ENCODE peak calls at places on chromosomes 13 and 19, in ten cellular contexts. T is transverse colon, O is Peyer's patch, D is GM12892, F is body of pancreas, S is stomach, L is GM12878, W is upper lobe of left lung, Q is ovary, V is esophagus squamous epithelium. A is an unnamed sample.

GRCh38 chr19:15418112-15418587 is 638 bp downstream of the AKAP8L start:
- DNase-seq in T (no peak), O (no peak), D (no peak), F (peak), S (no peak), L (no peak), W (no peak), Q (peak), V (no peak), A (no peak)

GRCh38 chr13:41458939-41459753 is 1.8 kb downstream of the RGCC start:
- DNase-seq in T (peak), O (peak), D (no peak), F (peak), S (peak), L (no peak), W (no peak), Q (no peak), V (peak), A (no peak)

GRCh38 chr19:892243-892996 is 567 bp downstream of the MED16 start:
- DNase-seq in T (peak), O (no peak), D (peak), F (no peak), S (no peak), L (no peak), W (peak), Q (no peak), V (no peak), A (no peak)

GRCh38 chr13:98480915-98481510 is 95.9 kb downstream of the STK24 start:
- DNase-seq in T (peak), O (no peak), D (no peak), F (no peak), S (no peak), L (no peak), W (no peak), Q (no peak), V (no peak), A (no peak)

GRCh38 chr19:7863157-7863970 is 10.8 kb downstream of the PRR36 start:
- DNase-seq in T (no peak), O (no peak), D (no peak), F (no peak), S (no peak), L (no peak), W (no peak), Q (no peak), V (no peak), A (no peak)

GRCh38 chr13:95485518-95486144 is 66.9 kb upstream of the CLDN10 start:
- DNase-seq in T (no peak), O (no peak), D (no peak), F (no peak), S (no peak), L (no peak), W (no peak), Q (no peak), V (no peak), A (no peak)

GRCh38 chr19:38470788-38471480 is 37.4 kb downstream of the RYR1 start:
- DNase-seq in T (no peak), O (no peak), D (no peak), F (no peak), S (no peak), L (no peak), W (no peak), Q (no peak), V (no peak), A (no peak)

GRCh38 chr13:24176351-24177101 is 16.0 kb downstream of the SPATA13 start:
- DNase-seq in T (no peak), O (no peak), D (no peak), F (peak), S (no peak), L (no peak), W (no peak), Q (peak), V (no peak), A (no peak)

GRCh38 chr13:47680752-47681151 is 320.3 kb downstream of the SUCLA2 start:
- DNase-seq in T (no peak), O (no peak), D (no peak), F (no peak), S (no peak), L (no peak), W (no peak), Q (no peak), V (no peak), A (no peak)

GRCh38 chr13:20230913-20231838 is 943 bp downstream of the GJB6 start:
- DNase-seq in T (no peak), O (no peak), D (no peak), F (no peak), S (no peak), L (no peak), W (peak), Q (no peak), V (no peak), A (no peak)

GRCh38 chr19:582497-583197 is 7.0 kb upstream of the HCN2 start:
- DNase-seq in T (no peak), O (no peak), D (no peak), F (no peak), S (no peak), L (no peak), W (peak), Q (no peak), V (no peak), A (no peak)

GRCh38 chr19:6737873-6738725 is 719 bp upstream of the GPR108 start:
- DNase-seq in T (peak), O (peak), D (peak), F (peak), S (peak), L (no peak), W (no peak), Q (peak), V (no peak), A (peak)

GRCh38 chr13:19670147-19670546 is 36.7 kb downstream of the MPHOSPH8 start:
- DNase-seq in T (no peak), O (no peak), D (no peak), F (no peak), S (no peak), L (no peak), W (no peak), Q (no peak), V (no peak), A (no peak)

DNA sequence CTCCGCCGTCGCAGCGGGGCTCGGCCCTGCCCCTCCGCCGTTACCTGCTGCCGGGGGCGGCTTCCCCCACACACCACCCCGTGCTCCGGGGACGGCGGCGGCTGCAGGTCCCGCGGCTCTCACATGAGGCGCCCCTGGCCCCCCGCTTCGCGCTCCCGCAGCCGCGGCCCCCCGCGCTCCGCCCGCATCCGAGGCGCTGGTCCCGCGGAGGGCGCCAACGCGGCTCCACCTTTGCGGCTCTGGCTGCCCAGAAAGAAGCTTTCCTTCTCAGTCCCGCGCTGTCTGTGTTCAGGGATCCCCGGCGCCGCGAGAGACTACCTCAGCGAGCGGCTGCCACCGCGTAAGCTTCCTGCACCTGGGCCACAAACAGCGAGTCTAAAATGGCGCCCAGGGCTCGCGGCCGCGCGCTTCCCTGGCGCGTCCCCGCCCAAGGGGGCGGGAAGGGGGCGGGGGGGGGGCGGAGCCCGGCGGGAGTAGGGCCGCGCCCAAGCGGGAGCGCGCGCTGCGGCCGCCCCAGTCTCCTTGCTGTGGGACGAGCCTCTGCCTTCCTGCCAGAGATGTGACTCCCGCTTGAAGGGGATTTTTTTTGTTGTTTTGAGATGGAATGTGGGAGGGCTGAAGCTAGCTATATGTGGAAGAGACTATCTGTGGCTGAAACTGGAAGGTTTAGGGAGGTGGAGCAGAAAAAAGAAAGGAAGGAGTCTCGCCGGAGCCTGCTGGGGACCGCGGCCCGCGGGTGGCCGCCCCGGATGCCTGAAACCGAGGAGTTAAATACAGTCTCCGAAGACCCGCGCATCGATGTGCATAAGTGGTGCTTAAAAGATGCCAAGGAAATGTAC is at the start of gene FBXL3:
- DNase-seq in T (peak), O (peak), D (peak), F (peak), S (peak), L (peak), W (peak), Q (peak), V (peak), A (peak)
- TF ChIP-seq POLR2A in T (peak), O (peak), D (peak), F (peak), S (no peak), L (peak), W (peak), Q (peak), V (peak), A (peak)

GRCh38 chr13:32316476-32316875 is 1.2 kb downstream of the BRCA2 start:
- DNase-seq in T (no peak), O (no peak), D (no peak), F (no peak), S (no peak), L (no peak), W (no peak), Q (no peak), V (no peak), A (no peak)

GRCh38 chr13:32314271-32314967 is 744 bp downstream of the ZAR1L start:
- DNase-seq in T (peak), O (peak), D (no peak), F (no peak), S (peak), L (no peak), W (peak), Q (peak), V (no peak), A (no peak)

GRCh38 chr13:32315255-32316029 is at the start of the genes BRCA2 and ZAR1L:
- DNase-seq in T (peak), O (peak), D (peak), F (peak), S (peak), L (peak), W (peak), Q (peak), V (peak), A (peak)

GRCh38 chr13:32314968-32315254 is 252 bp downstream of the ZAR1L start:
- DNase-seq in T (peak), O (peak), D (no peak), F (peak), S (peak), L (no peak), W (no peak), Q (peak), V (no peak), A (no peak)

GRCh38 chr13:32316030-32316344 is 679 bp downstream of the BRCA2 start:
- DNase-seq in T (peak), O (no peak), D (peak), F (no peak), S (peak), L (peak), W (no peak), Q (no peak), V (no peak), A (no peak)
- TF ChIP-seq POLR2A in T (no peak), O (no peak), D (no peak), F (no peak), S (no peak), L (no peak), W (no peak), Q (no peak), V (no peak), A (no peak)

GRCh38 chr19:19515764-19516519 is at the start of gene NDUFA13:
- DNase-seq in T (peak), O (peak), D (peak), F (peak), S (peak), L (peak), W (peak), Q (peak), V (peak), A (peak)
- TF ChIP-seq POLR2A in T (peak), O (peak), D (peak), F (peak), S (no peak), L (peak), W (peak), Q (peak), V (peak), A (peak)

GRCh38 chr19:10478476-10478875 is 24.7 kb downstream of the KEAP1 start:
- DNase-seq in T (no peak), O (no peak), D (no peak), F (no peak), S (no peak), L (no peak), W (no peak), Q (no peak), V (no peak), A (no peak)
- TF ChIP-seq POLR2A in T (no peak), O (no peak), D (no peak), F (no peak), S (no peak), L (no peak), W (no peak), Q (no peak), V (no peak), A (no peak)

GRCh38 chr19:46350758-46351159 is 3.9 kb downstream of the PPP5C start:
- DNase-seq in T (no peak), O (peak), D (no peak), F (peak), S (no peak), L (peak), W (no peak), Q (no peak), V (no peak), A (no peak)
- TF ChIP-seq POLR2A in T (no peak), O (no peak), D (peak), F (no peak), S (no peak), L (peak), W (no peak), Q (no peak), V (no peak), A (no peak)

GRCh38 chr13:26051231-26052135 is at the start of gene SHISA2:
- DNase-seq in T (no peak), O (no peak), D (peak), F (peak), S (peak), L (no peak), W (peak), Q (no peak), V (no peak), A (no peak)
- TF ChIP-seq POLR2A in T (peak), O (no peak), D (no peak), F (peak), S (no peak), L (peak), W (peak), Q (no peak), V (peak), A (no peak)

GRCh38 chr19:51016798-51017683 is 2.5 kb downstream of the KLK10 start:
- DNase-seq in T (peak), O (no peak), D (no peak), F (peak), S (peak), L (no peak), W (peak), Q (peak), V (no peak), A (no peak)

GRCh38 chr19:51015691-51016267 is 3.7 kb downstream of the KLK10 start:
- DNase-seq in T (no peak), O (no peak), D (no peak), F (no peak), S (no peak), L (no peak), W (no peak), Q (peak), V (no peak), A (no peak)

GRCh38 chr19:51019544-51019925 is at the start of gene KLK10:
- DNase-seq in T (no peak), O (no peak), D (no peak), F (no peak), S (no peak), L (no peak), W (no peak), Q (peak), V (no peak), A (no peak)

GRCh38 chr19:51020988-51021651 is 1.6 kb upstream of the KLK10 start:
- DNase-seq in T (no peak), O (no peak), D (no peak), F (peak), S (peak), L (no peak), W (no peak), Q (peak), V (no peak), A (peak)

DNA sequence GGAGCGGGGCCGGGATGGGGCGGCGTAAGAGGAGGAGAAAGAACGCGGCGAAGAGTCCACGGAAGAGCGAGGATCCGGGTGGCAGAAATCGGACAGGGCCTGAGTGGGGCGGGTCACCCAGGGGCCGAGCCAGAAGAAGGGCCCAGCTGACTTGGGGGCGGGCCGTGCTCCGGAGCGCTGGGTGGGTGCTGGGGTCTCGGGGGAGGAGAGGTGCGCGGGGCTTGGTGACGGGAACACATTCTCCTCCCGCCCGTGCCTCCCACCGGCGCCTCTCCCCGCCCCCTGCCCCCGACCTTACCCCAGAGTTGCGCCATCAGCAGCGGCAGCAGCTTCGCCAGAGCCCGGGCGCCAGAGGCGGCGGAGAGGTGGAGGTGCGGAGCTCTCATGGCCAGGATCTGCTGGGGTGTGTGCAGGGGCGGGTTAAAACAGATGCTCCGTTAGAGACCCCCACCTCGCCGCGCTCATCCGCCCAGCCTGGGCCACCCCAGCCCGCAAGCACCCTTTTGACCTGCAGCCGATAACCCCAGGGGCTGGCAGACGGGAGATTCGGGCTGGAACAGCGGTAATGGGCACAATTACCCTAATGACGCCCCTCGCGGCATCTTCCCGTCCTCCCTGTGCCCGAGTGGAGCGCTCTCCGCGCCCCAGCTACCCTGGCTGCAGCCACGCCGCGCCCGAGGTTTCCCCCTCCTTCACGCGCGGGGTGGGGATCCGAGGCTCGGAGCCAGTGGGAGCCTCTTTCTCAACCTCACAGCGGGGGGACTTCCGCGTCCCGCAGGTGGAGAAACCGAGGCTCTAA is 565 bp downstream of the KLK10 start:
- DNase-seq in T (no peak), O (no peak), D (no peak), F (peak), S (peak), L (no peak), W (peak), Q (peak), V (no peak), A (no peak)
- TF ChIP-seq POLR2A in T (no peak), O (no peak), D (no peak), F (no peak), S (no peak), L (no peak), W (no peak), Q (peak), V (peak), A (no peak)

GRCh38 chr19:18172331-18173053 is 1.1 kb upstream of the IFI30 start:
- DNase-seq in T (no peak), O (no peak), D (no peak), F (no peak), S (no peak), L (no peak), W (no peak), Q (no peak), V (no peak), A (no peak)

GRCh38 chr19:18171605-18172327 is 1.8 kb upstream of the IFI30 start:
- DNase-seq in T (no peak), O (peak), D (no peak), F (peak), S (no peak), L (no peak), W (no peak), Q (no peak), V (no peak), A (no peak)

GRCh38 chr19:18173054-18173571 is 500 bp upstream of the IFI30 start:
- DNase-seq in T (peak), O (peak), D (no peak), F (no peak), S (no peak), L (no peak), W (peak), Q (no peak), V (no peak), A (no peak)

GRCh38 chr19:18174983-18175382 is 1.4 kb downstream of the IFI30 start:
- DNase-seq in T (no peak), O (no peak), D (no peak), F (no peak), S (no peak), L (no peak), W (no peak), Q (no peak), V (no peak), A (no peak)

GRCh38 chr19:18173572-18174294 is at the start of gene IFI30:
- DNase-seq in T (peak), O (peak), D (peak), F (peak), S (peak), L (peak), W (peak), Q (peak), V (peak), A (peak)
- TF ChIP-seq POLR2A in T (peak), O (peak), D (peak), F (peak), S (no peak), L (peak), W (peak), Q (no peak), V (peak), A (peak)

DNA sequence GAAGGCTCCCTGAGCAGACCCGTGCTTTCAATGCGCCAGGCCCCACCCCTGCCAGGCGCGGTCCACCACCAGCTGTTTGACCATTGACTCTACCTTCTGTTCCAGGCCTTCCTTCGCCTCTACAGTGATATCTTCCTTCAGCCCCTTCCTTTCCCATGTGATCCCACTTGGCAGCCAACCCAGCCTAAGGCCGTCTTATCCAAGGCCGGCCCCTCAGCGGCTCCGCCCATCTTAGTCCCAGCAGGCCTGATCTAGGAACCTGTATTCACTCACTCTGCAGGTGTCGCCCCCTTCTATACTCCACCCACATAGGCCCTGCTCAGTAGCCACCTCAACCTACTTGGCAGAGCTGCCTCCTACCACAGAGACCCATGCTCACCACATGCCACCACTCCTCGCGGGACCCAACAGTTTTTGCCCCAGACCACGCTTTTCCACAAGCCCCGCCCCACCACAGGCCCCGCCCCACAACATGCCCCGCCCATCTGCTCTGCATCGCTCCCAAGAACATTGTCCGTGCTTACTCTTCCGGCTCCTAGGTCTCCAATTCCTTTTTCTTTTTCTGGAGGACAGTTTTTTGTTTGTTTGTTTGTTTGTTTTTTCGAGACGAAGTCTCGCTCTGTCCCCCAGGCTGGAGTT is 2.9 kb downstream of the RASIP1 start:
- DNase-seq in T (no peak), O (no peak), D (no peak), F (peak), S (peak), L (no peak), W (peak), Q (peak), V (no peak), A (no peak)
- TF ChIP-seq POLR2A in T (no peak), O (no peak), D (no peak), F (peak), S (no peak), L (no peak), W (no peak), Q (no peak), V (no peak), A (no peak)

GRCh38 chr19:40281381-40282208 is 3.5 kb downstream of the AKT2 start:
- DNase-seq in T (no peak), O (no peak), D (no peak), F (no peak), S (no peak), L (no peak), W (no peak), Q (peak), V (no peak), A (no peak)
- TF ChIP-seq POLR2A in T (no peak), O (no peak), D (no peak), F (no peak), S (no peak), L (no peak), W (no peak), Q (no peak), V (no peak), A (no peak)